ENCODE peak calls at places on chromosomes 4 and X, in seven cellular contexts. P is uterus, L is AG04450, N is GM12865, B is tibial artery, E is GM23248, Z is hepatocyte. O is an unnamed sample.

GRCh38 chrX:23803931-23804381 is 21.0 kb downstream of the SAT1 start:
- DNase-seq in Z (peak), L (no peak), N (no peak), B (peak), P (no peak), E (peak), O (peak)

GRCh38 chr4:55989716-55990115 is 41.0 kb downstream of the CEP135 start:
- DNase-seq in P (no peak), Z (no peak), N (no peak), B (no peak), E (no peak), L (no peak), O (peak)

GRCh38 chr4:129862461-129862860 is 766.5 kb downstream of the C4orf33 start:
- DNase-seq in Z (no peak), N (no peak), E (no peak), P (no peak), L (no peak), B (no peak), O (no peak)

GRCh38 chrX:37646254-37646653 is 39.3 kb upstream of the XK start:
- DNase-seq in P (no peak), Z (no peak), N (no peak), L (no peak), B (no peak), E (no peak), O (no peak)

GRCh38 chr4:142983612-142984011 is 137.5 kb upstream of the INPP4B start:
- DNase-seq in B (no peak), P (no peak), Z (no peak), L (no peak), N (no peak), E (no peak), O (no peak)

GRCh38 chr4:80073362-80074008 is 456 bp upstream of the ANTXR2 start:
- DNase-seq in E (no peak), L (no peak), N (peak), P (no peak), B (no peak), Z (no peak), O (no peak)

GRCh38 chr4:110211007-110211769 is 12.8 kb upstream of the ELOVL6 start:
- DNase-seq in L (no peak), B (no peak), Z (peak), N (peak), E (peak), P (no peak), O (peak)

GRCh38 chr4:184447664-184448063 is 26.7 kb downstream of the IRF2 start:
- DNase-seq in N (no peak), Z (no peak), P (no peak), B (no peak), L (no peak), E (no peak), O (no peak)

GRCh38 chrX:10030570-10030969 is 63.4 kb downstream of the CLDN34 start:
- DNase-seq in P (no peak), L (no peak), B (no peak), E (peak), Z (no peak), N (no peak), O (no peak)

GRCh38 chr4:73653695-73654106 is 33.5 kb upstream of the RASSF6 start:
- DNase-seq in N (peak), E (peak), L (peak), Z (peak), B (no peak), P (no peak), O (peak)

GRCh38 chr4:144547678-144548298 is 98.2 kb upstream of the HHIP start:
- DNase-seq in P (no peak), B (no peak), L (no peak), E (no peak), N (peak), Z (no peak), O (no peak)

GRCh38 chr4:26021417-26022345 is 107.7 kb downstream of the SMIM20 start:
- DNase-seq in P (no peak), Z (no peak), N (no peak), L (no peak), E (peak), B (no peak), O (peak)

GRCh38 chr4:38237139-38237538 is 276.9 kb downstream of the PTTG2 start:
- DNase-seq in Z (no peak), B (no peak), N (no peak), P (no peak), L (peak), E (peak), O (peak)

GRCh38 chrX:3651272-3651671 is 62.2 kb downstream of the PRKX start:
- DNase-seq in L (no peak), N (peak), E (peak), Z (peak), B (no peak), P (no peak), O (peak)

GRCh38 chr4:71862315-71862714 is 78.4 kb upstream of the GC start:
- DNase-seq in E (no peak), B (no peak), N (no peak), Z (no peak), L (no peak), P (no peak), O (no peak)

GRCh38 chr4:83217721-83218522 is 66.7 kb downstream of the COQ2 start:
- DNase-seq in E (no peak), Z (no peak), P (no peak), N (peak), L (no peak), B (no peak), O (no peak)

GRCh38 chr4:15303052-15303641 is 124.7 kb upstream of the C1QTNF7 start:
- DNase-seq in P (no peak), L (peak), E (peak), Z (peak), B (no peak), N (no peak), O (peak)

GRCh38 chr4:189092596-189092995 is 848.1 kb upstream of the FRG1 start:
- DNase-seq in P (no peak), L (no peak), N (no peak), E (peak), Z (no peak), B (no peak), O (peak)

GRCh38 chr4:176920694-176921093 is 128.0 kb upstream of the VEGFC start:
- DNase-seq in N (no peak), B (no peak), P (no peak), E (peak), L (no peak), Z (no peak), O (no peak)

GRCh38 chr4:76738081-76738931 is 159.6 kb downstream of the SOWAHB start:
- DNase-seq in Z (peak), E (peak), L (peak), B (peak), N (peak), P (peak), O (peak)

GRCh38 chr4:105158837-105159236 is 12.2 kb downstream of the TET2 start:
- DNase-seq in E (no peak), L (no peak), B (no peak), Z (peak), P (peak), N (no peak), O (no peak)
- H3K4me3 ChIP-seq in E (no peak), L (no peak), B (no peak), Z (peak), P (no peak), N (no peak), O (peak)

GRCh38 chr4:173538903-173539445 is 8.9 kb upstream of the HAND2 start:
- DNase-seq in B (no peak), N (no peak), Z (no peak), L (no peak), P (no peak), E (peak), O (no peak)
- H3K4me3 ChIP-seq in B (peak), N (no peak), Z (peak), L (peak), P (peak), E (peak), O (peak)

GRCh38 chr4:159175989-159176375 is 73.1 kb downstream of the RAPGEF2 start:
- DNase-seq in N (no peak), B (no peak), Z (no peak), L (no peak), P (no peak), E (no peak), O (no peak)

GRCh38 chr4:159177265-159178146 is 74.6 kb downstream of the RAPGEF2 start:
- DNase-seq in L (no peak), E (no peak), N (peak), P (no peak), B (no peak), Z (no peak), O (no peak)

GRCh38 chr4:159175165-159175988 is 72.5 kb downstream of the RAPGEF2 start:
- DNase-seq in B (peak), Z (peak), L (peak), P (peak), E (peak), N (peak), O (peak)

GRCh38 chr4:159178147-159178541 is 75.3 kb downstream of the RAPGEF2 start:
- DNase-seq in L (no peak), B (no peak), E (peak), P (no peak), N (no peak), Z (no peak), O (peak)

DNA sequence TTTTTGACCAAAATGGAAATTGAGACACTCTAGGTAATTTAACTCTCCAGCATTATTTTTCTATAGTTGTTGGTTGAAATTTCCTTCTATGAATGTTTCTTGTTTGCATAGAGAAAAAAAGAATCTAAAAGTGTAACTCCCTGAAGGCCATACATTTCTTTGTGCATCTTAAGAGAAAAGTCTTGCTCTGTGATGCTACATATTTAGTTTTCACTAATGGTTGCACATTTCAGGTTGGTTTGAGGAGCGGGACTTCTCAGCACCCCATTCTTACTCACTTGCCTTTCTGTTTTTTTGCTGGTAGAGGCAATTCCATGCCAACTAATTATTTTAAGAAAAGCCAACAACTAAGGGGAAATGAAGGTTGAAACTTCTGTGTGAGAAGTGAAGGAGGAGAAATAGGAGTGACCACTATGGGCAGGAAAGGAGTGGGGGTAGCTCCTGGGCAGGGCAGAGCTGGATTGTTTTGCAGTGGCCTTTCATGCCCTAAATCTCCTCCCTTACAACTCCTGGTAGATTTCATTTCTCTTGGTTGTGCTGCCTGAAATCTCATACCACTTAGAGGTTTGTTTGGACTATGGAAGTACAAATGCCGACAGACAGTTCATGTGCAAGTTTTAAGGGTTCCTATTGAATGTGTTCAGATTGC is 76.6 kb downstream of the RAPGEF2 start:
- DNase-seq in P (no peak), B (no peak), E (no peak), Z (no peak), L (no peak), N (no peak), O (peak)
- H3K4me3 ChIP-seq in P (peak), B (peak), E (no peak), Z (no peak), L (no peak), N (peak), O (no peak)

GRCh38 chr4:185772391-185773093 is 39.5 kb downstream of the SORBS2 start:
- DNase-seq in L (no peak), P (no peak), Z (no peak), N (peak), B (no peak), E (no peak), O (no peak)
- H3K4me3 ChIP-seq in L (no peak), P (no peak), Z (no peak), N (no peak), B (peak), E (no peak), O (peak)

O was measured in adipocyte.